ENCODE peak calls at places on chromosomes 12 and 14, in four cellular contexts. One of them, this sample, is unnamed.

GRCh38 chr14:76131071-76131985 is 20.4 kb upstream of the GPATCH2L start:
- DNase-seq in nephron progenitor cell: no peak
- DNase-seq in Kasumi-1: no peak
- DNase-seq in fibroblast of gingiva: no peak
- DNase-seq in this sample: no peak

GRCh38 chr12:6157482-6157881 is 33.0 kb upstream of the VWF start:
- DNase-seq in nephron progenitor cell: no peak
- DNase-seq in fibroblast of gingiva: peak; percentile 29
- DNase-seq in Kasumi-1: no peak
- DNase-seq in this sample: no peak

GRCh38 chr12:19967486-19967885 is 400.9 kb upstream of the PDE3A start:
- DNase-seq in fibroblast of gingiva: peak; percentile 93
- DNase-seq in nephron progenitor cell: no peak
- DNase-seq in Kasumi-1: peak; percentile 37
- DNase-seq in this sample: no peak

GRCh38 chr12:54984602-54985376 is at the start of gene TESPA1:
- DNase-seq in fibroblast of gingiva: no peak
- DNase-seq in Kasumi-1: peak; percentile 78
- DNase-seq in nephron progenitor cell: no peak
- DNase-seq in this sample: peak; percentile 89

GRCh38 chr12:77062846-77063461 is 2.4 kb downstream of the E2F7 start:
- DNase-seq in fibroblast of gingiva: peak; percentile 37
- DNase-seq in Kasumi-1: no peak
- DNase-seq in nephron progenitor cell: no peak
- DNase-seq in this sample: no peak

GRCh38 chr14:32087907-32088306 is 10.8 kb downstream of the ARHGAP5 start:
- DNase-seq in Kasumi-1: no peak
- DNase-seq in fibroblast of gingiva: no peak
- DNase-seq in nephron progenitor cell: no peak
- DNase-seq in this sample: no peak

GRCh38 chr12:111218499-111218898 is 150.4 kb downstream of the PHETA1 start:
- DNase-seq in nephron progenitor cell: no peak
- DNase-seq in fibroblast of gingiva: no peak
- DNase-seq in Kasumi-1: no peak
- DNase-seq in this sample: no peak

GRCh38 chr14:61470261-61470953 is 149.0 kb downstream of the PRKCH start:
- DNase-seq in nephron progenitor cell: peak; percentile 24
- DNase-seq in Kasumi-1: peak; percentile 66
- DNase-seq in fibroblast of gingiva: peak; percentile 94
- DNase-seq in this sample: no peak

GRCh38 chr12:49346659-49347306 is at the start of gene DNAJC22:
- DNase-seq in nephron progenitor cell: peak; percentile 60
- DNase-seq in Kasumi-1: no peak
- DNase-seq in fibroblast of gingiva: no peak
- DNase-seq in this sample: no peak

GRCh38 chr14:93045211-93045674 is 70.5 kb downstream of the ITPK1 start:
- DNase-seq in nephron progenitor cell: no peak
- DNase-seq in Kasumi-1: no peak
- DNase-seq in fibroblast of gingiva: no peak
- DNase-seq in this sample: no peak

GRCh38 chr14:63542231-63542999 is 762 bp downstream of the PPP2R5E start:
- DNase-seq in nephron progenitor cell: peak; percentile 51
- DNase-seq in fibroblast of gingiva: no peak
- DNase-seq in Kasumi-1: peak; percentile 15
- DNase-seq in this sample: no peak

GRCh38 chr12:51829641-51830040 is 18.9 kb downstream of the FIGNL2 start:
- DNase-seq in nephron progenitor cell: no peak
- DNase-seq in Kasumi-1: no peak
- DNase-seq in fibroblast of gingiva: no peak
- DNase-seq in this sample: no peak

GRCh38 chr14:67569011-67569650 is 30.9 kb downstream of the PIGH start:
- DNase-seq in Kasumi-1: no peak
- DNase-seq in fibroblast of gingiva: no peak
- DNase-seq in nephron progenitor cell: peak; percentile 68
- DNase-seq in this sample: no peak

GRCh38 chr14:104697892-104698583 is 8.6 kb downstream of the INF2 start:
- DNase-seq in Kasumi-1: no peak
- DNase-seq in nephron progenitor cell: no peak
- DNase-seq in fibroblast of gingiva: peak; percentile 27
- DNase-seq in this sample: no peak